ENCODE peak calls at places on chromosomes 16 and 17, in four cellular contexts. D is NCI-H2227 treated with DMSO at 0.1 percent for 48 hours, G is COLO829, P is C1 segment of cervical spinal cord. H is an unnamed sample.

GRCh38 chr16:21301895-21302291 is 23.8 kb upstream of the CRYM start:
- DNase-seq in G (no peak), P (no peak), D (no peak), H (no peak)

GRCh38 chr17:68906638-68907037 is 48.6 kb downstream of the ABCA8 start:
- DNase-seq in G (no peak), D (no peak), P (no peak), H (no peak)

GRCh38 chr17:385195-385835 is 32.7 kb upstream of the RPH3AL start:
- DNase-seq in G (no peak), D (no peak), P (no peak), H (no peak)

GRCh38 chr17:74219576-74220133 is 6.3 kb downstream of the TTYH2 start:
- DNase-seq in G (no peak), P (no peak), D (no peak), H (no peak)

GRCh38 chr17:81701288-81702071 is 1.7 kb upstream of the MRPL12 start:
- DNase-seq in G (no peak), D (no peak), P (no peak), H (peak; percentile 65)

GRCh38 chr16:48353565-48354163 is 31.5 kb downstream of the SIAH1 start:
- DNase-seq in G (peak; percentile 57), D (peak; percentile 20), P (no peak), H (no peak)

GRCh38 chr16:30183961-30184429 is 593 bp downstream of the CORO1A start:
- DNase-seq in P (no peak), G (no peak), D (no peak), H (no peak)

GRCh38 chr17:31216053-31216751 is 80.8 kb downstream of the OMG start:
- DNase-seq in G (peak; percentile 42), D (peak; percentile 34), P (no peak), H (no peak)

GRCh38 chr17:4340914-4341615 is 25.4 kb downstream of the UBE2G1 start:
- DNase-seq in P (no peak), D (no peak), G (no peak), H (no peak)

GRCh38 chr17:79875511-79875910 is 36.3 kb upstream of the CBX4 start:
- DNase-seq in D (no peak), G (no peak), P (no peak), H (no peak)

GRCh38 chr17:29242051-29242450 is 4.6 kb upstream of the CRYBA1 start:
- DNase-seq in G (no peak), P (no peak), D (no peak), H (no peak)

GRCh38 chr16:70474320-70475053 is 20.1 kb downstream of the FCSK start:
- DNase-seq in D (no peak), P (no peak), G (no peak), H (no peak)

GRCh38 chr16:67278773-67279295 is 498 bp upstream of the PLEKHG4 start:
- DNase-seq in D (no peak), P (no peak), G (peak; percentile 18), H (no peak)

GRCh38 chr16:66899945-66900688 is 18.6 kb downstream of the CDH16 start:
- DNase-seq in D (peak; percentile 57), G (no peak), P (no peak), H (no peak)

GRCh38 chr17:31677036-31677435 is 182.0 kb downstream of the COPRS start:
- DNase-seq in G (no peak), P (no peak), D (no peak), H (no peak)